ENCODE peak calls at places on chromosomes 11 and 22, in seven cellular contexts. Y is pancreas; Q is neuronal stem cell; U is NCI-H1092; X is hypothalamus; C is EL; G is naive thymus-derived CD8-positive, alpha-beta T cell. S is an unnamed sample.

GRCh38 chr11:121479839-121480238 is 27.1 kb upstream of the SORL1-AS1 start:
- DNase-seq in G (no peak), Y (no peak), X (no peak), C (no peak), Q (no peak), U (no peak), S (no peak)

GRCh38 chr22:43326342-43326825 is 16.8 kb downstream of the SCUBE1 start:
- DNase-seq in Y (no peak), X (no peak), U (no peak), C (no peak), G (no peak), Q (peak), S (peak)

GRCh38 chr11:109870313-109870712 is 222.9 kb upstream of the ZC3H12C start:
- DNase-seq in Y (no peak), Q (no peak), U (no peak), G (no peak), C (no peak), X (no peak), S (no peak)

GRCh38 chr11:59669611-59670009 is 773 bp upstream of the PATL1 start:
- DNase-seq in Y (no peak), X (peak), C (peak), U (no peak), Q (no peak), G (no peak), S (peak)

GRCh38 chr22:44094751-44095302 is 70.7 kb downstream of the PARVB start:
- DNase-seq in Y (no peak), G (no peak), X (no peak), U (no peak), Q (no peak), C (no peak), S (no peak)

GRCh38 chr11:126816655-126817054 is 183.9 kb downstream of the KIRREL3 start:
- DNase-seq in G (no peak), Q (no peak), U (no peak), C (peak), Y (peak), X (no peak), S (no peak)

GRCh38 chr11:68264244-68264643 is 7.5 kb downstream of the C11orf24 start:
- DNase-seq in G (no peak), Y (no peak), Q (no peak), X (no peak), C (no peak), U (no peak), S (no peak)

GRCh38 chr11:4072668-4073285 is 21.8 kb upstream of the RRM1 start:
- DNase-seq in Q (peak), C (peak), X (peak), U (peak), Y (peak), G (peak), S (peak)

GRCh38 chr11:83070878-83071640 is 638 bp downstream of the RAB30 start:
- DNase-seq in C (peak), Y (no peak), U (peak), Q (peak), X (peak), G (no peak), S (peak)

GRCh38 chr11:95132956-95133355 is 43.3 kb downstream of the ENDOD1 start:
- DNase-seq in C (no peak), G (no peak), X (no peak), Q (no peak), Y (no peak), U (no peak), S (no peak)

GRCh38 chr11:126751242-126751641 is 249.3 kb downstream of the KIRREL3 start:
- DNase-seq in X (no peak), U (no peak), Y (no peak), G (no peak), Q (no peak), C (peak), S (no peak)

GRCh38 chr11:21588754-21589153 is 604.1 kb upstream of the ANO5 start:
- DNase-seq in G (no peak), U (no peak), C (no peak), Q (no peak), Y (no peak), X (no peak), S (no peak)

GRCh38 chr22:23120415-23120899 is 21.3 kb downstream of the RSPH14 start:
- DNase-seq in C (no peak), X (no peak), G (no peak), Y (no peak), U (no peak), Q (no peak), S (no peak)

GRCh38 chr22:37745548-37746365 is 48.9 kb downstream of the TRIOBP start:
- DNase-seq in G (peak), C (peak), Y (peak), U (peak), Q (peak), X (peak), S (peak)

GRCh38 chr11:93188726-93189125 is 9.1 kb downstream of the SLC36A4 start:
- DNase-seq in X (no peak), U (no peak), G (no peak), Q (no peak), Y (no peak), C (no peak), S (no peak)

GRCh38 chr22:40346178-40347064 is at the start of gene ADSL:
- DNase-seq in G (peak), Y (peak), Q (peak), U (peak), X (peak), C (peak), S (peak)

GRCh38 chr11:6695377-6695776 is 12.2 kb upstream of the MRPL17 start:
- DNase-seq in G (no peak), C (peak), U (no peak), Q (no peak), X (no peak), Y (no peak), S (no peak)

GRCh38 chr11:128632151-128632791 is 44.9 kb upstream of the ETS1 start:
- DNase-seq in Y (no peak), C (peak), Q (peak), U (no peak), G (peak), X (no peak), S (peak)

GRCh38 chr11:69965821-69966582 is 112.1 kb upstream of the ANO1 start:
- DNase-seq in Q (no peak), U (no peak), Y (no peak), G (no peak), X (no peak), C (no peak), S (no peak)